ENCODE peak calls at places on chromosomes 5 and 9, in six cellular contexts. Z is endodermal cell, O is GM23338, D is left ventricle myocardium inferior, F is brain microvascular endothelial cell, C is lower lobe of right lung. E is an unnamed sample. For H3K27me3, the result is how much of the 10 kb centered on the place peaks cover.

GRCh38 chr9:92974696-92975451 is 27.6 kb downstream of the FGD3 start:
- DNase-seq in C (no peak), O (no peak), F (no peak), Z (no peak), D (no peak), E (peak)

GRCh38 chr5:35046754-35047153 is 995 bp downstream of the AGXT2 start:
- DNase-seq in D (no peak), C (no peak), Z (no peak), O (no peak), F (peak), E (no peak)

GRCh38 chr5:150515446-150515845 is 7.5 kb downstream of the NDST1 start:
- DNase-seq in D (no peak), Z (no peak), C (no peak), O (no peak), F (peak), E (no peak)

GRCh38 chr5:146710348-146710747 is 168.2 kb downstream of the PPP2R2B start:
- DNase-seq in O (no peak), Z (no peak), D (no peak), C (no peak), F (no peak), E (no peak)

GRCh38 chr5:102611312-102611711 is 112.5 kb upstream of the SLCO6A1 start:
- DNase-seq in O (no peak), Z (no peak), C (no peak), F (no peak), D (no peak), E (no peak)

GRCh38 chr9:126545116-126545515 is 68.6 kb upstream of the LMX1B start:
- DNase-seq in Z (no peak), D (no peak), O (no peak), C (peak), F (no peak), E (no peak)

GRCh38 chr5:114305402-114306207 is 56.3 kb upstream of the KCNN2 start:
- DNase-seq in D (no peak), F (peak), C (no peak), O (peak), Z (peak), E (no peak)

GRCh38 chr5:17248999-17249634 is 31.7 kb downstream of the BASP1 start:
- DNase-seq in F (peak), D (no peak), C (no peak), O (no peak), Z (no peak), E (no peak)

GRCh38 chr5:173746050-173746449 is 129.6 kb upstream of the BOD1 start:
- DNase-seq in Z (peak), O (peak), F (no peak), C (no peak), D (no peak), E (no peak)

GRCh38 chr5:80318212-80318611 is 1.6 kb upstream of the SPZ1 start:
- DNase-seq in C (no peak), Z (no peak), D (no peak), F (peak), O (no peak), E (no peak)

GRCh38 chr5:94314507-94315170 is 303.8 kb downstream of the KIAA0825 start:
- DNase-seq in F (no peak), C (no peak), O (peak), Z (no peak), D (no peak), E (no peak)

GRCh38 chr5:392431-392988 is 50.5 kb upstream of the EXOC3 start:
- DNase-seq in F (no peak), C (no peak), D (no peak), Z (peak), O (peak), E (peak)

GRCh38 chr9:34554211-34555001 is 31.6 kb upstream of the ENHO start:
- DNase-seq in Z (peak), F (no peak), O (no peak), D (no peak), C (no peak), E (peak)

GRCh38 chr5:58868931-58869330 is 286.1 kb downstream of the RAB3C start:
- DNase-seq in O (no peak), D (no peak), Z (no peak), C (no peak), F (no peak), E (no peak)

GRCh38 chr5:157930710-157931109 is 71.8 kb upstream of the CLINT1 start:
- DNase-seq in D (peak), F (no peak), O (no peak), Z (no peak), C (no peak), E (no peak)

GRCh38 chr5:141419074-141419880 is 1.6 kb upstream of the PCDHGA11 start:
- DNase-seq in O (no peak), F (no peak), D (no peak), C (no peak), Z (no peak), E (no peak)

GRCh38 chr5:141411575-141411974 is 1.2 kb upstream of the PCDHGA10 start:
- DNase-seq in C (no peak), F (no peak), D (no peak), O (no peak), Z (no peak), E (no peak)

GRCh38 chr5:141409598-141410306 is 1.9 kb downstream of the PCDHGB6 start:
- DNase-seq in O (no peak), D (no peak), C (no peak), Z (no peak), F (no peak), E (no peak)

GRCh38 chr5:141412853-141413539 is at the start of gene PCDHGA10:
- DNase-seq in C (no peak), D (no peak), O (peak), F (peak), Z (peak), E (peak)

DNA sequence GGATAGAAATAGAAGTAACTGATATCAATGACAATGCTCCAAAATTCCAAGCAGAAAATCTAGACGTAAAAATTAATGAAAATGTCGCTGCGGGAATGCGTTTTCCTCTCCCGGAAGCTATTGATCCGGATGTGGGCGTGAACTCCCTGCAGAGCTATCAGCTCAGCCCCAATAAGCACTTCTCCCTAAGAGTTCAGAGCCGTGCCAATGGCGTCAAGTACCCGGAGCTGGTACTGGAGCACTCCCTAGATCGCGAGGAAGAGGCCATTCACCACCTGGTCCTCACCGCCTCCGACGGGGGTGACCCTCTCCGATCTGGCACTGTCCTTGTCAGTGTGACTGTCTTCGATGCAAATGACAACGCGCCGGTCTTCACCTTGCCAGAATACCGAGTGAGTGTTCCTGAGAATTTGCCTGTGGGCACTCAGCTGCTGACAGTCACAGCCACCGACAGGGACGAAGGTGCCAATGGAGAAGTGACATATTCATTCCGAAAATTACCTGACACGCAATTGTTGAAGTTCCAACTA is 818 bp downstream of the PCDHGA10 start:
- DNase-seq in C (no peak), Z (no peak), F (no peak), D (no peak), O (no peak), E (peak)
- H3K27me3 ChIP-seq in C (under half), Z (under half), F (under half), D (under half), O (under half), E (under half)

GRCh38 chr5:57784106-57784505 is 301.5 kb upstream of the ACTBL2 start:
- DNase-seq in O (no peak), D (no peak), C (no peak), F (no peak), Z (no peak), E (no peak)
- H3K4me3 ChIP-seq in O (no peak), D (peak), C (peak), F (no peak), Z (no peak), E (no peak)

GRCh38 chr5:3195991-3196390 is 399.6 kb upstream of the IRX1 start:
- DNase-seq in D (no peak), C (no peak), F (no peak), Z (peak), O (peak), E (peak)
- H3K27me3 ChIP-seq in D (half or more), C (under half), F (under half), Z (under half), O (under half), E (under half)

DNA sequence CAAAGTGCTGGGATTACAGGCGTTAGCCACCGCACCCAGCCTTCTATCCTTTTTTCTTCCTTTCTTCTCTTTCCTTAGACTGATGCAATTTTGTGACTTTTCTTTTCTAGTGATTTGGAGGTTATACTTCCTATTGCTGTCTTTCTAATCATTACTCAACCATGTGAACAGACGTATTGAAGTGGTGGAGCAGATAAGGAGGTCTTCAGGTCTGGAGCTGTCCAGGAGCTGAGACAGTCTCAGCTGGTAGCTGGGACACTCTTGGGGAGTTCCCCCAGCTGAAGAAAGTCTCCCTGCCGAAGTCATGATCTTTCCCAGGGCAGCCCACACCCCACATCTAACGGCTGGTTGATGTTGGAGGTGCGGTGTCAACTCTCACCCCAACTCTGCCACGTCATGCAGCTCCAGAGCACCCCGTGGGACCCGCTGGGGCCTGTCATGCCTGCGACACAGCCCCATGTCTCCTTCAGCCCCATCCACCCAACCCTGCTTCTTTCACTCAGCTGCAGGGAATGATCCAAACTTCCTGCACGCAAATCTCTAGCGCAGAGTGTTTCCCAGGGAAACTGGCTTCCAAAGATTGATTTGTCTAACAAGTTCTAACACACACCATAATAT is 41.1 kb downstream of the NSUN2 start:
- DNase-seq in F (no peak), C (no peak), O (no peak), D (no peak), Z (peak), E (no peak)
- H3K4me3 ChIP-seq in F (no peak), C (no peak), O (no peak), D (no peak), Z (no peak), E (no peak)

DNA sequence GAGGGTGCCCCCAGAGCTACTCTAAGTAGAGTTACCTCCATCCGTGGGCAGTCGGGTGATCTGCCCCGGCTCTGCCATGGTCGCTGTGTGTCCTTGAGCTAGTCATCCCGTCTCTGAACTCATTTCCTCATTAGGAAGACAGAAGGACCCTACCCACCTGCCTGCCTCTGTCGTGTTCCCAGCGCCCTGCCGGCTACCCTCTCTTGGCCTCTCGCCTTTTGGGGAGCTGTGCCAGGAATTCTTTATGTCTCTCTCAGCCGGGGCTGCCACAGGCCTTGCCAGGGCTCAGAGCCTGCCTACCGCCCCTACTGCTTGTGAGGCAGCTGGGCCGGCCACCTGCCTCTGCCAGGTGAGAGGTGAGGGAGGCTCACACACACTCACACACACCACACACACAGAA is 41.5 kb downstream of the UNC5A start:
- DNase-seq in F (no peak), C (no peak), D (no peak), O (no peak), Z (no peak), E (no peak)
- H3K27me3 ChIP-seq in F (under half), C (half or more), D (half or more), O (under half), Z (under half), E (under half)